ENCODE peak calls at places on chromosomes 12 and 14, in nine cellular contexts. M is cardiac muscle cell; O is WERI-Rb-1; Y is smooth muscle cell of the brain vasculature; W is activated T-cell treated with anti-CD3 and anti-CD28 coated beads, Interleukin-2, amount 50 U/mL, for 24 hours; P is psoas muscle; L is retinal pigment epithelial cell; R is non-pigmented ciliary epithelial cell; F is EH. X is an unnamed sample.

GRCh38 chr12:538731-539539 is 79.2 kb downstream of the B4GALNT3 start:
- DNase-seq in M (no peak), O (no peak), Y (no peak), W (no peak), P (peak; percentile 68), L (peak; percentile 75), R (no peak), F (peak; percentile 72), X (peak; percentile 4)

GRCh38 chr12:13190275-13190674 is 6.3 kb upstream of the EMP1 start:
- DNase-seq in M (no peak), O (no peak), Y (no peak), W (no peak), P (no peak), L (no peak), R (no peak), F (no peak), X (no peak)

GRCh38 chr12:92462527-92462926 is 240.3 kb upstream of the PLEKHG7 start:
- DNase-seq in M (no peak), O (no peak), Y (no peak), W (no peak), P (no peak), L (no peak), R (no peak), F (no peak), X (no peak)

GRCh38 chr12:68883151-68883550 is 49.8 kb downstream of the CPM start:
- DNase-seq in M (no peak), O (no peak), Y (no peak), W (no peak), P (no peak), L (no peak), R (no peak), F (no peak), X (no peak)

GRCh38 chr12:46371718-46372130 is 849 bp downstream of the SLC38A2 start:
- DNase-seq in M (peak; percentile 68), O (peak; percentile 38), Y (no peak), W (peak; percentile 82), P (peak; percentile 87), L (no peak), R (no peak), F (peak; percentile 67), X (no peak)

GRCh38 chr14:21300892-21301291 is 21.0 kb downstream of the RPGRIP1 start:
- DNase-seq in M (peak; percentile 58), O (no peak), Y (no peak), W (peak; percentile 51), P (no peak), L (no peak), R (no peak), F (no peak), X (no peak)

GRCh38 chr14:75307700-75308379 is 29.2 kb downstream of the FOS start:
- DNase-seq in M (peak; percentile 94), O (peak; percentile 89), Y (no peak), W (peak; percentile 80), P (peak; percentile 92), L (no peak), R (no peak), F (peak; percentile 77), X (peak; percentile 74)

GRCh38 chr12:59787610-59788009 is 191.8 kb downstream of the SLC16A7 start:
- DNase-seq in M (no peak), O (no peak), Y (no peak), W (no peak), P (no peak), L (no peak), R (no peak), F (no peak), X (no peak)

GRCh38 chr12:2498961-2499500 is 295.7 kb upstream of the FKBP4 start:
- DNase-seq in M (no peak), O (peak; percentile 20), Y (no peak), W (no peak), P (no peak), L (no peak), R (no peak), F (no peak), X (no peak)

GRCh38 chr12:104426926-104427546 is 29.7 kb upstream of the CHST11 start:
- DNase-seq in M (no peak), O (no peak), Y (no peak), W (no peak), P (no peak), L (no peak), R (peak; percentile 40), F (peak; percentile 87), X (peak; percentile 24)

GRCh38 chr14:100838493-100839440 is 12.8 kb downstream of the MEG3 start:
- DNase-seq in M (peak; percentile 11), O (no peak), Y (no peak), W (no peak), P (no peak), L (no peak), R (no peak), F (no peak), X (no peak)

GRCh38 chr14:100715332-100715731 is 11.4 kb upstream of the DLK1 start:
- DNase-seq in M (no peak), O (no peak), Y (no peak), W (no peak), P (no peak), L (no peak), R (no peak), F (no peak), X (no peak)

GRCh38 chr12:45369065-45369464 is 153.2 kb downstream of the ANO6 start:
- DNase-seq in M (no peak), O (no peak), Y (peak; percentile 36), W (no peak), P (no peak), L (peak; percentile 48), R (no peak), F (peak; percentile 81), X (no peak)

GRCh38 chr14:35231207-35231755 is 60.9 kb upstream of the PSMA6 start:
- DNase-seq in M (no peak), O (no peak), Y (no peak), W (no peak), P (no peak), L (no peak), R (no peak), F (no peak), X (no peak)

GRCh38 chr14:98984719-98985041 is 287.3 kb downstream of the BCL11B start:
- DNase-seq in M (no peak), O (no peak), Y (no peak), W (peak; percentile 76), P (no peak), L (no peak), R (no peak), F (no peak), X (no peak)

GRCh38 chr14:51783765-51784164 is 76.6 kb upstream of the GNG2 start:
- DNase-seq in M (no peak), O (no peak), Y (no peak), W (no peak), P (no peak), L (no peak), R (peak; percentile 36), F (peak; percentile 78), X (no peak)

GRCh38 chr12:26182377-26182776 is 13.0 kb upstream of the SSPN start:
- DNase-seq in M (no peak), O (no peak), Y (no peak), W (no peak), P (no peak), L (no peak), R (no peak), F (no peak), X (no peak)

GRCh38 chr12:6460751-6461371 is 9.0 kb downstream of the TAPBPL start:
- DNase-seq in M (no peak), O (no peak), Y (no peak), W (peak; percentile 74), P (no peak), L (no peak), R (no peak), F (no peak), X (no peak)

GRCh38 chr12:85688837-85689236 is 147.4 kb downstream of the RASSF9 start:
- DNase-seq in M (no peak), O (no peak), Y (no peak), W (no peak), P (no peak), L (peak; percentile 30), R (peak; percentile 8), F (no peak), X (no peak)

GRCh38 chr12:39467432-39467870 is 24.5 kb upstream of the KIF21A start:
- DNase-seq in M (no peak), O (no peak), Y (no peak), W (no peak), P (no peak), L (peak; percentile 20), R (no peak), F (no peak), X (no peak)

GRCh38 chr14:74572829-74573360 is 39.1 kb downstream of the LTBP2 start:
- DNase-seq in M (no peak), O (no peak), Y (no peak), W (no peak), P (peak; percentile 34), L (no peak), R (no peak), F (peak; percentile 84), X (no peak)

GRCh38 chr12:27331299-27331926 is 1.2 kb upstream of the BMAL2 start:
- DNase-seq in M (no peak), O (no peak), Y (no peak), W (no peak), P (no peak), L (peak; percentile 58), R (peak; percentile 93), F (peak; percentile 93), X (peak; percentile 81)

GRCh38 chr12:17642340-17642650 is 447.7 kb downstream of the RERGL start:
- DNase-seq in M (no peak), O (no peak), Y (no peak), W (no peak), P (no peak), L (no peak), R (no peak), F (no peak), X (no peak)

GRCh38 chr14:59303216-59303615 is 114.7 kb downstream of the DAAM1 start:
- DNase-seq in M (no peak), O (no peak), Y (peak; percentile 62), W (no peak), P (no peak), L (no peak), R (no peak), F (peak; percentile 53), X (peak; percentile 83)

GRCh38 chr12:130775953-130776856 is 60.1 kb upstream of the RIMBP2 start:
- DNase-seq in M (peak; percentile 84), O (no peak), Y (peak; percentile 81), W (peak; percentile 80), P (no peak), L (no peak), R (peak; percentile 65), F (peak; percentile 90), X (peak; percentile 57)

GRCh38 chr12:74111688-74112360 is 425.8 kb upstream of the ATXN7L3B start:
- DNase-seq in M (peak; percentile 57), O (peak; percentile 64), Y (peak; percentile 9), W (no peak), P (no peak), L (no peak), R (no peak), F (no peak), X (no peak)

GRCh38 chr14:84533181-84533580 is 996.8 kb upstream of the FLRT2 start:
- DNase-seq in M (no peak), O (no peak), Y (no peak), W (no peak), P (no peak), L (no peak), R (no peak), F (no peak), X (no peak)

GRCh38 chr12:18861287-18861858 is 123.5 kb downstream of the CAPZA3 start:
- DNase-seq in M (no peak), O (no peak), Y (no peak), W (no peak), P (no peak), L (no peak), R (no peak), F (peak; percentile 49), X (no peak)

GRCh38 chr12:103736572-103736971 is 104.5 kb downstream of the NT5DC3 start:
- DNase-seq in M (no peak), O (no peak), Y (no peak), W (no peak), P (no peak), L (no peak), R (no peak), F (no peak), X (no peak)

GRCh38 chr14:22598896-22599244 is 770 bp downstream of the ABHD4 start:
- DNase-seq in M (peak; percentile 17), O (peak; percentile 19), Y (no peak), W (no peak), P (no peak), L (peak; percentile 48), R (no peak), F (peak; percentile 66), X (peak; percentile 28)

GRCh38 chr14:54133896-54134295 is 177.3 kb upstream of the BMP4 start:
- DNase-seq in M (no peak), O (no peak), Y (no peak), W (no peak), P (no peak), L (no peak), R (no peak), F (peak; percentile 14), X (no peak)

X was measured in astrocyte of the cerebellum.